ENCODE peak calls at places on chromosomes 3 and 15, in four cellular contexts. One of them, this sample, is unnamed.

GRCh38 chr3:4698125-4698821 is 205.1 kb downstream of the ITPR1 start:
- DNase-seq in body of pancreas: no peak
- DNase-seq in upper lobe of left lung: no peak
- DNase-seq in CD4-positive, CD25-positive, alpha-beta regulatory T cell: no peak
- DNase-seq in this sample: no peak

GRCh38 chr15:89900849-89901248 is 7.1 kb upstream of the AP3S2 start:
- DNase-seq in upper lobe of left lung: no peak
- DNase-seq in CD4-positive, CD25-positive, alpha-beta regulatory T cell: no peak
- DNase-seq in body of pancreas: no peak
- DNase-seq in this sample: no peak

GRCh38 chr3:157531771-157532170 is 28.6 kb upstream of the VEPH1 start:
- DNase-seq in CD4-positive, CD25-positive, alpha-beta regulatory T cell: no peak
- DNase-seq in body of pancreas: no peak
- DNase-seq in upper lobe of left lung: no peak
- DNase-seq in this sample: no peak

GRCh38 chr15:80778964-80779657 is at the start of gene CEMIP:
- DNase-seq in body of pancreas: peak
- DNase-seq in CD4-positive, CD25-positive, alpha-beta regulatory T cell: peak
- DNase-seq in upper lobe of left lung: peak
- DNase-seq in this sample: no peak

GRCh38 chr15:66738595-66738994 is 36.6 kb downstream of the SMAD6 start:
- DNase-seq in upper lobe of left lung: no peak
- DNase-seq in CD4-positive, CD25-positive, alpha-beta regulatory T cell: no peak
- DNase-seq in body of pancreas: no peak
- DNase-seq in this sample: no peak

GRCh38 chr15:77369168-77369567 is 50.7 kb downstream of the PEAK1 start:
- DNase-seq in body of pancreas: no peak
- DNase-seq in upper lobe of left lung: no peak
- DNase-seq in CD4-positive, CD25-positive, alpha-beta regulatory T cell: no peak
- DNase-seq in this sample: no peak

GRCh38 chr15:85615930-85616329 is 178.8 kb downstream of the KLHL25 start:
- DNase-seq in upper lobe of left lung: no peak
- DNase-seq in body of pancreas: peak
- DNase-seq in CD4-positive, CD25-positive, alpha-beta regulatory T cell: peak
- DNase-seq in this sample: no peak

GRCh38 chr3:51953445-51953844 is 1.7 kb upstream of the GPR62 start:
- DNase-seq in CD4-positive, CD25-positive, alpha-beta regulatory T cell: no peak
- DNase-seq in upper lobe of left lung: no peak
- DNase-seq in body of pancreas: no peak
- DNase-seq in this sample: no peak

GRCh38 chr3:50388021-50388719 is 28.8 kb upstream of the TMEM115 start:
- DNase-seq in body of pancreas: peak
- DNase-seq in upper lobe of left lung: no peak
- DNase-seq in CD4-positive, CD25-positive, alpha-beta regulatory T cell: no peak
- DNase-seq in this sample: no peak

GRCh38 chr15:43903864-43904290 is 77.1 kb downstream of the WDR76 start:
- DNase-seq in CD4-positive, CD25-positive, alpha-beta regulatory T cell: peak
- DNase-seq in upper lobe of left lung: no peak
- DNase-seq in body of pancreas: peak
- DNase-seq in this sample: peak

GRCh38 chr3:128760881-128761280 is 34.9 kb downstream of the RAB7A start:
- DNase-seq in upper lobe of left lung: no peak
- DNase-seq in CD4-positive, CD25-positive, alpha-beta regulatory T cell: no peak
- DNase-seq in body of pancreas: no peak
- DNase-seq in this sample: no peak

GRCh38 chr3:52895416-52895815 is 1.9 kb downstream of the STIMATE start:
- DNase-seq in upper lobe of left lung: no peak
- DNase-seq in body of pancreas: no peak
- DNase-seq in CD4-positive, CD25-positive, alpha-beta regulatory T cell: no peak
- DNase-seq in this sample: no peak

GRCh38 chr3:126085276-126085675 is 1.4 kb upstream of the SLC41A3 start:
- DNase-seq in CD4-positive, CD25-positive, alpha-beta regulatory T cell: no peak
- DNase-seq in upper lobe of left lung: no peak
- DNase-seq in body of pancreas: no peak
- DNase-seq in this sample: no peak

GRCh38 chr3:126083913-126084514 is at the start of gene SLC41A3:
- DNase-seq in body of pancreas: peak
- DNase-seq in CD4-positive, CD25-positive, alpha-beta regulatory T cell: peak
- DNase-seq in upper lobe of left lung: peak
- DNase-seq in this sample: peak

GRCh38 chr3:126085841-126086240 is 1.9 kb upstream of the SLC41A3 start:
- DNase-seq in CD4-positive, CD25-positive, alpha-beta regulatory T cell: no peak
- DNase-seq in upper lobe of left lung: no peak
- DNase-seq in body of pancreas: no peak
- DNase-seq in this sample: no peak

GRCh38 chr3:126083511-126083912 is 412 bp downstream of the SLC41A3 start:
- DNase-seq in body of pancreas: peak
- DNase-seq in CD4-positive, CD25-positive, alpha-beta regulatory T cell: peak
- DNase-seq in upper lobe of left lung: peak
- DNase-seq in this sample: no peak

GRCh38 chr3:126084667-126085180 is 800 bp upstream of the SLC41A3 start:
- DNase-seq in CD4-positive, CD25-positive, alpha-beta regulatory T cell: no peak
- DNase-seq in body of pancreas: no peak
- DNase-seq in upper lobe of left lung: no peak
- DNase-seq in this sample: no peak
- H3K4me3 ChIP-seq in CD4-positive, CD25-positive, alpha-beta regulatory T cell: peak
- H3K4me3 ChIP-seq in body of pancreas: peak
- H3K4me3 ChIP-seq in upper lobe of left lung: peak
- H3K4me3 ChIP-seq in this sample: peak

GRCh38 chr15:42593143-42593542 is 17.7 kb downstream of the STARD9 start:
- DNase-seq in CD4-positive, CD25-positive, alpha-beta regulatory T cell: no peak
- DNase-seq in upper lobe of left lung: no peak
- DNase-seq in body of pancreas: no peak
- DNase-seq in this sample: no peak
- H3K27ac ChIP-seq in CD4-positive, CD25-positive, alpha-beta regulatory T cell: no peak
- H3K27ac ChIP-seq in upper lobe of left lung: peak
- H3K27ac ChIP-seq in body of pancreas: no peak
- H3K27ac ChIP-seq in this sample: no peak

GRCh38 chr15:83928878-83929418 is 275.0 kb downstream of the ADAMTSL3 start:
- DNase-seq in upper lobe of left lung: no peak
- DNase-seq in body of pancreas: no peak
- DNase-seq in CD4-positive, CD25-positive, alpha-beta regulatory T cell: no peak
- DNase-seq in this sample: no peak
- H3K4me3 ChIP-seq in upper lobe of left lung: no peak
- H3K4me3 ChIP-seq in body of pancreas: no peak
- H3K4me3 ChIP-seq in CD4-positive, CD25-positive, alpha-beta regulatory T cell: no peak
- H3K4me3 ChIP-seq in this sample: no peak

GRCh38 chr3:32313723-32314473 is 75.4 kb downstream of the CMTM8 start:
- DNase-seq in CD4-positive, CD25-positive, alpha-beta regulatory T cell: no peak
- DNase-seq in upper lobe of left lung: no peak
- DNase-seq in body of pancreas: no peak
- DNase-seq in this sample: no peak
- H3K27ac ChIP-seq in CD4-positive, CD25-positive, alpha-beta regulatory T cell: peak
- H3K27ac ChIP-seq in upper lobe of left lung: peak
- H3K27ac ChIP-seq in body of pancreas: peak
- H3K27ac ChIP-seq in this sample: peak

GRCh38 chr3:49173792-49174170 is 2.4 kb downstream of the KLHDC8B start:
- DNase-seq in body of pancreas: no peak
- DNase-seq in CD4-positive, CD25-positive, alpha-beta regulatory T cell: no peak
- DNase-seq in upper lobe of left lung: no peak
- DNase-seq in this sample: no peak
- H3K4me3 ChIP-seq in body of pancreas: no peak
- H3K4me3 ChIP-seq in CD4-positive, CD25-positive, alpha-beta regulatory T cell: no peak
- H3K4me3 ChIP-seq in upper lobe of left lung: no peak
- H3K4me3 ChIP-seq in this sample: no peak

GRCh38 chr3:152271465-152272035 is 2.8 kb downstream of the MBNL1 start:
- DNase-seq in body of pancreas: no peak
- DNase-seq in CD4-positive, CD25-positive, alpha-beta regulatory T cell: no peak
- DNase-seq in upper lobe of left lung: no peak
- DNase-seq in this sample: no peak
- H3K27ac ChIP-seq in body of pancreas: peak
- H3K27ac ChIP-seq in CD4-positive, CD25-positive, alpha-beta regulatory T cell: peak
- H3K27ac ChIP-seq in upper lobe of left lung: peak
- H3K27ac ChIP-seq in this sample: peak